ENCODE peak calls at places on chromosomes 7 and 10, in seven cellular contexts. One of them, this sample, is unnamed.

GRCh38 chr7:139776486-139777303 is 1.1 kb downstream of the HIPK2 start:
- DNase-seq in IMR-90: peak
- DNase-seq in mesenchymal stem cell: peak
- DNase-seq in mesendoderm: peak
- DNase-seq in neuronal stem cell: peak
- DNase-seq in H1: no peak
- DNase-seq in trophoblast cell: peak
- DNase-seq in this sample: no peak

GRCh38 chr7:155233703-155234492 is 63.8 kb upstream of the INSIG1 start:
- DNase-seq in IMR-90: no peak
- DNase-seq in mesenchymal stem cell: no peak
- DNase-seq in mesendoderm: no peak
- DNase-seq in neuronal stem cell: no peak
- DNase-seq in H1: no peak
- DNase-seq in trophoblast cell: no peak
- DNase-seq in this sample: no peak

GRCh38 chr10:26269754-26270153 is 53.2 kb downstream of the GAD2 start:
- DNase-seq in IMR-90: no peak
- DNase-seq in mesenchymal stem cell: no peak
- DNase-seq in mesendoderm: peak
- DNase-seq in neuronal stem cell: peak
- DNase-seq in H1: no peak
- DNase-seq in trophoblast cell: peak
- DNase-seq in this sample: no peak

GRCh38 chr7:33043875-33044718 is 18.5 kb downstream of the NT5C3A start:
- DNase-seq in IMR-90: no peak
- DNase-seq in mesenchymal stem cell: no peak
- DNase-seq in mesendoderm: no peak
- DNase-seq in neuronal stem cell: no peak
- DNase-seq in H1: no peak
- DNase-seq in trophoblast cell: no peak
- DNase-seq in this sample: no peak

GRCh38 chr7:76260171-76260703 is 42.2 kb upstream of the HSPB1 start:
- DNase-seq in IMR-90: no peak
- DNase-seq in mesenchymal stem cell: peak
- DNase-seq in mesendoderm: peak
- DNase-seq in neuronal stem cell: peak
- DNase-seq in H1: peak
- DNase-seq in trophoblast cell: no peak
- DNase-seq in this sample: peak

GRCh38 chr7:74061840-74062539 is 21.6 kb upstream of the LIMK1 start:
- DNase-seq in IMR-90: peak
- DNase-seq in mesenchymal stem cell: peak
- DNase-seq in mesendoderm: peak
- DNase-seq in neuronal stem cell: no peak
- DNase-seq in H1: no peak
- DNase-seq in trophoblast cell: peak
- DNase-seq in this sample: peak

GRCh38 chr7:55344840-55345239 is 20.3 kb upstream of the LANCL2 start:
- DNase-seq in IMR-90: no peak
- DNase-seq in mesenchymal stem cell: no peak
- DNase-seq in mesendoderm: no peak
- DNase-seq in neuronal stem cell: no peak
- DNase-seq in H1: no peak
- DNase-seq in trophoblast cell: no peak
- DNase-seq in this sample: peak

GRCh38 chr7:26959290-26959689 is 94.9 kb upstream of the SKAP2 start:
- DNase-seq in IMR-90: no peak
- DNase-seq in mesenchymal stem cell: no peak
- DNase-seq in mesendoderm: no peak
- DNase-seq in neuronal stem cell: no peak
- DNase-seq in H1: no peak
- DNase-seq in trophoblast cell: no peak
- DNase-seq in this sample: no peak

GRCh38 chr7:30433082-30433481 is 45.5 kb downstream of the NOD1 start:
- DNase-seq in IMR-90: peak
- DNase-seq in mesenchymal stem cell: peak
- DNase-seq in mesendoderm: peak
- DNase-seq in neuronal stem cell: no peak
- DNase-seq in H1: no peak
- DNase-seq in trophoblast cell: no peak
- DNase-seq in this sample: peak

GRCh38 chr7:108091461-108091831 is 38.7 kb downstream of the LAMB4 start:
- DNase-seq in IMR-90: no peak
- DNase-seq in mesenchymal stem cell: peak
- DNase-seq in mesendoderm: peak
- DNase-seq in neuronal stem cell: no peak
- DNase-seq in H1: no peak
- DNase-seq in trophoblast cell: peak
- DNase-seq in this sample: no peak

GRCh38 chr10:59734063-59734462 is 19.2 kb downstream of the MRLN start:
- DNase-seq in IMR-90: no peak
- DNase-seq in mesenchymal stem cell: no peak
- DNase-seq in mesendoderm: no peak
- DNase-seq in neuronal stem cell: no peak
- DNase-seq in H1: no peak
- DNase-seq in trophoblast cell: no peak
- DNase-seq in this sample: no peak

GRCh38 chr10:1365540-1366082 is 309.4 kb downstream of the WDR37 start:
- DNase-seq in IMR-90: no peak
- DNase-seq in mesenchymal stem cell: no peak
- DNase-seq in mesendoderm: no peak
- DNase-seq in neuronal stem cell: no peak
- DNase-seq in H1: no peak
- DNase-seq in trophoblast cell: no peak
- DNase-seq in this sample: no peak

GRCh38 chr10:1650542-1651279 is 86.6 kb downstream of the ADARB2 start:
- DNase-seq in IMR-90: no peak
- DNase-seq in mesenchymal stem cell: no peak
- DNase-seq in mesendoderm: no peak
- DNase-seq in neuronal stem cell: no peak
- DNase-seq in H1: no peak
- DNase-seq in trophoblast cell: no peak
- DNase-seq in this sample: no peak

GRCh38 chr7:95847061-95847460 is 74.7 kb downstream of the DYNC1I1 start:
- DNase-seq in IMR-90: no peak
- DNase-seq in mesenchymal stem cell: no peak
- DNase-seq in mesendoderm: peak
- DNase-seq in neuronal stem cell: no peak
- DNase-seq in H1: no peak
- DNase-seq in trophoblast cell: no peak
- DNase-seq in this sample: no peak

GRCh38 chr10:43825984-43826383 is 177.3 kb upstream of the ZNF32 start:
- DNase-seq in IMR-90: no peak
- DNase-seq in mesenchymal stem cell: no peak
- DNase-seq in mesendoderm: no peak
- DNase-seq in neuronal stem cell: no peak
- DNase-seq in H1: no peak
- DNase-seq in trophoblast cell: no peak
- DNase-seq in this sample: no peak

GRCh38 chr10:33506838-33507661 is 172.6 kb upstream of the NRP1 start:
- DNase-seq in IMR-90: peak
- DNase-seq in mesenchymal stem cell: no peak
- DNase-seq in mesendoderm: no peak
- DNase-seq in neuronal stem cell: no peak
- DNase-seq in H1: no peak
- DNase-seq in trophoblast cell: peak
- DNase-seq in this sample: no peak

GRCh38 chr7:44325181-44325671 is at the start of gene CAMK2B:
- DNase-seq in IMR-90: no peak
- DNase-seq in mesenchymal stem cell: no peak
- DNase-seq in mesendoderm: no peak
- DNase-seq in neuronal stem cell: no peak
- DNase-seq in H1: no peak
- DNase-seq in trophoblast cell: no peak
- DNase-seq in this sample: no peak

GRCh38 chr7:7201583-7202374 is 19.4 kb downstream of the C1GALT1 start:
- DNase-seq in IMR-90: no peak
- DNase-seq in mesenchymal stem cell: no peak
- DNase-seq in mesendoderm: peak
- DNase-seq in neuronal stem cell: no peak
- DNase-seq in H1: no peak
- DNase-seq in trophoblast cell: peak
- DNase-seq in this sample: peak

GRCh38 chr7:29285451-29285807 is 90.9 kb downstream of the CHN2 start:
- DNase-seq in IMR-90: peak
- DNase-seq in mesenchymal stem cell: peak
- DNase-seq in mesendoderm: no peak
- DNase-seq in neuronal stem cell: no peak
- DNase-seq in H1: no peak
- DNase-seq in trophoblast cell: peak
- DNase-seq in this sample: no peak

DNA sequence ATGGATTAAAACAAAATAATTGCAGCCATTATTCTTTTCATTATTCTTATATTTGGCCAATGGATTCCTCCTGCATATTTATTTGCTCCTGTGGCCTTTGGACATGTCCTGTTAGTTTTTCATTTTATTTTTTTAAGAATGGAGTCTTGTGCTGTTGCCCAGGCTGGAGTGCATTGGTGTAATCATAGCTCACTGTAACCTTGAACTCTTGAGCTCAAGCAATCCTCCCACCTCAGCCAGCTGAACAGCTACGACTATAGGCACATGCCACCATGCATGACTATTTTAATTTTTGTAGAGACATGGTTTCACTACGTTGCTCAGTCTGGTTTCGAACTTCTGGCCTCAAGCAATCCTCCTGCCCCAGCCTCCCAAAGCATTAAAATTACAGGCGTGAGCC is 42.7 kb upstream of the SRI start:
- DNase-seq in IMR-90: no peak
- DNase-seq in mesenchymal stem cell: no peak
- DNase-seq in mesendoderm: no peak
- DNase-seq in neuronal stem cell: no peak
- DNase-seq in H1: no peak
- DNase-seq in trophoblast cell: no peak
- DNase-seq in this sample: no peak
- H2AK5ac ChIP-seq in IMR-90: no peak
- H2AK5ac ChIP-seq in mesenchymal stem cell: no peak
- H2AK5ac ChIP-seq in mesendoderm: no peak
- H2AK5ac ChIP-seq in neuronal stem cell: no peak
- H2AK5ac ChIP-seq in H1: no peak
- H2AK5ac ChIP-seq in trophoblast cell: no peak
- H2AK5ac ChIP-seq in this sample: no peak

GRCh38 chr10:87651801-87652200 is 7.9 kb upstream of the PAPSS2 start:
- DNase-seq in IMR-90: no peak
- DNase-seq in mesenchymal stem cell: no peak
- DNase-seq in mesendoderm: peak
- DNase-seq in neuronal stem cell: peak
- DNase-seq in H1: no peak
- DNase-seq in trophoblast cell: no peak
- DNase-seq in this sample: peak
- H2AK5ac ChIP-seq in IMR-90: no peak
- H2AK5ac ChIP-seq in mesenchymal stem cell: no peak
- H2AK5ac ChIP-seq in mesendoderm: no peak
- H2AK5ac ChIP-seq in neuronal stem cell: no peak
- H2AK5ac ChIP-seq in H1: no peak
- H2AK5ac ChIP-seq in trophoblast cell: no peak
- H2AK5ac ChIP-seq in this sample: no peak

GRCh38 chr10:103413540-103413939 is 17.1 kb downstream of the PDCD11 start:
- DNase-seq in IMR-90: no peak
- DNase-seq in mesenchymal stem cell: no peak
- DNase-seq in mesendoderm: no peak
- DNase-seq in neuronal stem cell: no peak
- DNase-seq in H1: no peak
- DNase-seq in trophoblast cell: no peak
- DNase-seq in this sample: no peak

GRCh38 chr10:103417601-103418000 is 21.2 kb downstream of the PDCD11 start:
- DNase-seq in IMR-90: no peak
- DNase-seq in mesenchymal stem cell: no peak
- DNase-seq in mesendoderm: no peak
- DNase-seq in neuronal stem cell: no peak
- DNase-seq in H1: no peak
- DNase-seq in trophoblast cell: no peak
- DNase-seq in this sample: no peak

GRCh38 chr10:103415581-103415980 is 19.2 kb downstream of the PDCD11 start:
- DNase-seq in IMR-90: no peak
- DNase-seq in mesenchymal stem cell: no peak
- DNase-seq in mesendoderm: no peak
- DNase-seq in neuronal stem cell: no peak
- DNase-seq in H1: no peak
- DNase-seq in trophoblast cell: no peak
- DNase-seq in this sample: no peak

DNA sequence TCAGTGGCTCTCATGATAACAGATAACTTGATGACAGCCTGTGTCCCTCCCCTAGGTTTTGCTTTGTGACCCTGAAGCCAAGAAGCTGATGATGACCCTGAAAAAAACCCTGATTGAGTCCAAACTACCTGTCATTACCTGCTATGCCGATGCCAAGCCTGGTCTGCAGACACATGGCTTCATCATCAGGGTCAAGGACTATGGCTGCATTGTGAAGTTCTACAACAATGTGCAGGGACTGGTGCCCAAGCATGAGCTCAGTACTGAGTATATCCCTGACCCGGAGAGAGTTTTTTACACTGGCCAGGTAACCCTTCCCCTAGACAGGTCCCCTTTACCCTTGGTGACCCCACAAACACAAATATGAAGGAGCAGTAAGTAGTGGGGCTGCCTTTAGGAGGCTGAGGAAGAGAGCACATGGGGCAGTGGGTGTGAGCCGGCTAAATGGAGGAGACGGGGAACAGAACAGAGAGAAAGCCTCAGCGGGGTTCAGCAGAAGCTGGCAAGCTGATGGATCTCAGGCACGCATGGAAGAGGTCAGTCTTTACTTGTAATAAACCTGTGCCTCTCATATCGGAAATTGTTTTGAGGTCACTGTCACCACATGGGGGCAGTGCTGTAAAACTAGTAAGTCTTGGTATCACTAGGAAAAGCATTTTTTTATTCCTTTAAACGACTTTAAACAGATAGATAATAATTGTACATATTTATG is 20.2 kb downstream of the PDCD11 start:
- DNase-seq in IMR-90: peak
- DNase-seq in mesenchymal stem cell: peak
- DNase-seq in mesendoderm: peak
- DNase-seq in neuronal stem cell: peak
- DNase-seq in H1: no peak
- DNase-seq in trophoblast cell: peak
- DNase-seq in this sample: no peak
- H2AK5ac ChIP-seq in IMR-90: no peak
- H2AK5ac ChIP-seq in mesenchymal stem cell: no peak
- H2AK5ac ChIP-seq in mesendoderm: no peak
- H2AK5ac ChIP-seq in neuronal stem cell: no peak
- H2AK5ac ChIP-seq in H1: no peak
- H2AK5ac ChIP-seq in trophoblast cell: no peak
- H2AK5ac ChIP-seq in this sample: no peak

GRCh38 chr7:122663733-122664132 is 35.2 kb downstream of the RNF133 start:
- DNase-seq in IMR-90: no peak
- DNase-seq in mesenchymal stem cell: no peak
- DNase-seq in mesendoderm: no peak
- DNase-seq in neuronal stem cell: no peak
- DNase-seq in H1: no peak
- DNase-seq in trophoblast cell: no peak
- DNase-seq in this sample: no peak
- H2AK5ac ChIP-seq in IMR-90: no peak
- H2AK5ac ChIP-seq in mesenchymal stem cell: no peak
- H2AK5ac ChIP-seq in mesendoderm: no peak
- H2AK5ac ChIP-seq in neuronal stem cell: no peak
- H2AK5ac ChIP-seq in H1: no peak
- H2AK5ac ChIP-seq in trophoblast cell: no peak
- H2AK5ac ChIP-seq in this sample: no peak

This sample was measured in H9.